ENCODE peak calls at places on chromosome 10, in five cellular contexts. One of them, this sample, is unnamed.

GRCh38 chr10:387949-388660 is 252.8 kb downstream of the ZMYND11 start:
- DNase-seq in SK-MEL-5: no peak
- DNase-seq in NCI-H1092 treated with DMSO at 0.1 percent for 48 hours: no peak
- DNase-seq in pons: peak
- DNase-seq in cardiac fibroblast: no peak
- DNase-seq in this sample: no peak

GRCh38 chr10:92847185-92847864 is 995 bp upstream of the EXOC6 start:
- DNase-seq in SK-MEL-5: no peak
- DNase-seq in cardiac fibroblast: peak
- DNase-seq in NCI-H1092 treated with DMSO at 0.1 percent for 48 hours: no peak
- DNase-seq in pons: no peak
- DNase-seq in this sample: no peak

GRCh38 chr10:28778524-28778923 is 101.2 kb downstream of the BAMBI start:
- DNase-seq in pons: no peak
- DNase-seq in NCI-H1092 treated with DMSO at 0.1 percent for 48 hours: no peak
- DNase-seq in SK-MEL-5: no peak
- DNase-seq in cardiac fibroblast: no peak
- DNase-seq in this sample: no peak

GRCh38 chr10:115335366-115335765 is 242.2 kb downstream of the ATRNL1 start:
- DNase-seq in pons: no peak
- DNase-seq in SK-MEL-5: no peak
- DNase-seq in cardiac fibroblast: no peak
- DNase-seq in NCI-H1092 treated with DMSO at 0.1 percent for 48 hours: no peak
- DNase-seq in this sample: no peak

GRCh38 chr10:86961481-86962091 is 3.2 kb downstream of the SNCG start:
- DNase-seq in NCI-H1092 treated with DMSO at 0.1 percent for 48 hours: no peak
- DNase-seq in pons: no peak
- DNase-seq in SK-MEL-5: no peak
- DNase-seq in cardiac fibroblast: no peak
- DNase-seq in this sample: no peak

GRCh38 chr10:123519861-123520260 is 146.3 kb upstream of the GPR26 start:
- DNase-seq in cardiac fibroblast: no peak
- DNase-seq in pons: no peak
- DNase-seq in NCI-H1092 treated with DMSO at 0.1 percent for 48 hours: no peak
- DNase-seq in SK-MEL-5: no peak
- DNase-seq in this sample: no peak

GRCh38 chr10:61992683-61993629 is 91.5 kb downstream of the ARID5B start:
- DNase-seq in pons: peak
- DNase-seq in SK-MEL-5: peak
- DNase-seq in cardiac fibroblast: peak
- DNase-seq in NCI-H1092 treated with DMSO at 0.1 percent for 48 hours: peak
- DNase-seq in this sample: peak

GRCh38 chr10:117684673-117685211 is 142.2 kb downstream of the EMX2 start:
- DNase-seq in SK-MEL-5: peak
- DNase-seq in cardiac fibroblast: peak
- DNase-seq in NCI-H1092 treated with DMSO at 0.1 percent for 48 hours: no peak
- DNase-seq in pons: no peak
- DNase-seq in this sample: peak

GRCh38 chr10:4353964-4354363 is 472.0 kb upstream of the AKR1E2 start:
- DNase-seq in pons: no peak
- DNase-seq in NCI-H1092 treated with DMSO at 0.1 percent for 48 hours: no peak
- DNase-seq in cardiac fibroblast: peak
- DNase-seq in SK-MEL-5: no peak
- DNase-seq in this sample: no peak

GRCh38 chr10:119693262-119693957 is 32.4 kb upstream of the INPP5F start:
- DNase-seq in NCI-H1092 treated with DMSO at 0.1 percent for 48 hours: no peak
- DNase-seq in SK-MEL-5: peak
- DNase-seq in pons: peak
- DNase-seq in cardiac fibroblast: no peak
- DNase-seq in this sample: no peak

GRCh38 chr10:114648368-114648767 is 9.7 kb downstream of the ABLIM1 start:
- DNase-seq in pons: no peak
- DNase-seq in SK-MEL-5: no peak
- DNase-seq in NCI-H1092 treated with DMSO at 0.1 percent for 48 hours: no peak
- DNase-seq in cardiac fibroblast: peak
- DNase-seq in this sample: no peak

GRCh38 chr10:107442035-107442505 is 277.6 kb upstream of the SORCS1 start:
- DNase-seq in cardiac fibroblast: peak
- DNase-seq in SK-MEL-5: peak
- DNase-seq in NCI-H1092 treated with DMSO at 0.1 percent for 48 hours: no peak
- DNase-seq in pons: no peak
- DNase-seq in this sample: no peak

GRCh38 chr10:114458955-114459354 is 54.7 kb upstream of the AFAP1L2 start:
- DNase-seq in NCI-H1092 treated with DMSO at 0.1 percent for 48 hours: no peak
- DNase-seq in pons: no peak
- DNase-seq in cardiac fibroblast: peak
- DNase-seq in SK-MEL-5: peak
- DNase-seq in this sample: no peak

GRCh38 chr10:14583252-14583651 is 191.4 kb downstream of the FAM107B start:
- DNase-seq in cardiac fibroblast: no peak
- DNase-seq in pons: no peak
- DNase-seq in SK-MEL-5: no peak
- DNase-seq in NCI-H1092 treated with DMSO at 0.1 percent for 48 hours: no peak
- DNase-seq in this sample: no peak

GRCh38 chr10:103885617-103886016 is 30.2 kb upstream of the SH3PXD2A start:
- DNase-seq in SK-MEL-5: no peak
- DNase-seq in pons: no peak
- DNase-seq in NCI-H1092 treated with DMSO at 0.1 percent for 48 hours: no peak
- DNase-seq in cardiac fibroblast: peak
- DNase-seq in this sample: no peak

GRCh38 chr10:72814134-72814790 is 79.3 kb upstream of the OIT3 start:
- DNase-seq in pons: no peak
- DNase-seq in NCI-H1092 treated with DMSO at 0.1 percent for 48 hours: no peak
- DNase-seq in cardiac fibroblast: peak
- DNase-seq in SK-MEL-5: no peak
- DNase-seq in this sample: no peak

GRCh38 chr10:8042032-8042863 is 12.2 kb upstream of the GATA3 start:
- DNase-seq in NCI-H1092 treated with DMSO at 0.1 percent for 48 hours: no peak
- DNase-seq in cardiac fibroblast: no peak
- DNase-seq in pons: no peak
- DNase-seq in SK-MEL-5: no peak
- DNase-seq in this sample: no peak

GRCh38 chr10:5555881-5556280 is 31.1 kb downstream of the CALML3 start:
- DNase-seq in NCI-H1092 treated with DMSO at 0.1 percent for 48 hours: no peak
- DNase-seq in pons: no peak
- DNase-seq in cardiac fibroblast: no peak
- DNase-seq in SK-MEL-5: no peak
- DNase-seq in this sample: no peak